ENCODE peak calls at places on chromosomes 13 and 19, in eight cellular contexts. M is body of pancreas, O is osteocyte, C is cardiac fibroblast, T is nephron progenitor cell, G is left ventricle myocardium inferior, E is endodermal cell, A is astrocyte of the spinal cord. B is an unnamed sample.

GRCh38 chr13:110566201-110566600 is 4.7 kb upstream of the RAB20 start:
- DNase-seq in T (no peak), O (no peak), G (no peak), E (peak), A (no peak), M (no peak), C (no peak), B (no peak)

GRCh38 chr19:11382898-11383705 is 1.0 kb downstream of the EPOR start:
- DNase-seq in M (peak), O (peak), T (peak), A (no peak), G (peak), E (peak), C (peak), B (peak)

GRCh38 chr19:10756371-10756770 is 38.5 kb downstream of the DNM2 start:
- DNase-seq in O (no peak), C (no peak), M (no peak), G (no peak), A (no peak), E (no peak), T (no peak), B (no peak)

GRCh38 chr19:1811942-1812425 is at the start of gene ATP8B3:
- DNase-seq in C (no peak), A (no peak), T (no peak), G (no peak), M (no peak), O (no peak), E (no peak), B (peak)

GRCh38 chr13:109782823-109783411 is 3.5 kb downstream of the IRS2 start:
- DNase-seq in A (no peak), C (no peak), T (no peak), G (no peak), M (no peak), O (no peak), E (no peak), B (no peak)

GRCh38 chr19:3606690-3607289 is at the start of gene TBXA2R:
- DNase-seq in E (peak), M (peak), T (peak), O (no peak), C (peak), G (peak), A (peak), B (peak)

GRCh38 chr13:95643471-95643813 is 1.1 kb downstream of the DZIP1 start:
- DNase-seq in C (peak), T (peak), E (peak), A (peak), M (no peak), G (no peak), O (no peak), B (no peak)

GRCh38 chr13:113148407-113148806 is 10.0 kb upstream of the PROZ start:
- DNase-seq in M (no peak), E (no peak), A (no peak), C (no peak), T (no peak), O (peak), G (no peak), B (no peak)

GRCh38 chr19:36160821-36161596 is 8.8 kb upstream of the COX7A1 start:
- DNase-seq in T (no peak), G (no peak), E (peak), O (no peak), A (no peak), C (no peak), M (no peak), B (no peak)

GRCh38 chr13:45690636-45691035 is 11.5 kb upstream of the CBY2 start:
- DNase-seq in M (no peak), C (no peak), A (no peak), T (no peak), E (peak), G (no peak), O (no peak), B (no peak)

GRCh38 chr13:104106705-104107393 is 1040.6 kb upstream of the SLC10A2 start:
- DNase-seq in M (peak), T (no peak), O (no peak), G (no peak), C (peak), E (peak), A (peak), B (peak)

GRCh38 chr13:41454170-41454569 is 3.2 kb upstream of the RGCC start:
- DNase-seq in E (no peak), M (no peak), O (no peak), C (no peak), G (no peak), A (no peak), T (no peak), B (no peak)

GRCh38 chr19:38473201-38473600 is 39.7 kb downstream of the RYR1 start:
- DNase-seq in O (no peak), M (no peak), C (no peak), T (no peak), G (no peak), E (no peak), A (no peak), B (no peak)

GRCh38 chr13:22227895-22228294 is 557.0 kb downstream of the FGF9 start:
- DNase-seq in C (no peak), G (no peak), E (no peak), M (no peak), T (no peak), O (no peak), A (no peak), B (no peak)

GRCh38 chr19:45428385-45429231 is 4.9 kb upstream of the ERCC1 start:
- DNase-seq in T (peak), O (peak), E (peak), G (peak), A (peak), C (peak), M (no peak), B (peak)

GRCh38 chr19:532578-533484 is 1.3 kb downstream of the CDC34 start:
- DNase-seq in A (peak), E (peak), M (peak), O (no peak), C (peak), G (peak), T (peak), B (peak)

GRCh38 chr13:106565127-106565775 is 2.7 kb downstream of the ARGLU1 start:
- DNase-seq in M (no peak), T (no peak), E (no peak), G (no peak), O (no peak), C (no peak), A (no peak), B (no peak)

GRCh38 chr19:33298146-33298911 is 4.0 kb downstream of the CEBPA start:
- DNase-seq in E (peak), O (no peak), A (no peak), G (no peak), M (no peak), C (no peak), T (no peak), B (no peak)

GRCh38 chr13:42524487-42525034 is 49.4 kb upstream of the TNFSF11 start:
- DNase-seq in M (peak), O (no peak), A (no peak), E (no peak), G (no peak), T (no peak), C (peak), B (peak)

GRCh38 chr13:76667551-76667950 is 218.7 kb downstream of the KCTD12 start:
- DNase-seq in A (peak), M (peak), C (peak), E (no peak), T (no peak), O (no peak), G (no peak), B (no peak)
- TF ChIP-seq CTCF in A (peak), M (peak), C (peak), E (peak), T (no peak), O (peak), G (peak), B (no peak)

GRCh38 chr13:79246575-79246949 is 159.5 kb downstream of the RBM26 start:
- DNase-seq in C (no peak), T (no peak), E (no peak), A (no peak), M (no peak), O (no peak), G (no peak), B (no peak)
- TF ChIP-seq CTCF in C (no peak), T (no peak), E (no peak), A (no peak), M (no peak), O (no peak), G (no peak), B (no peak)

DNA sequence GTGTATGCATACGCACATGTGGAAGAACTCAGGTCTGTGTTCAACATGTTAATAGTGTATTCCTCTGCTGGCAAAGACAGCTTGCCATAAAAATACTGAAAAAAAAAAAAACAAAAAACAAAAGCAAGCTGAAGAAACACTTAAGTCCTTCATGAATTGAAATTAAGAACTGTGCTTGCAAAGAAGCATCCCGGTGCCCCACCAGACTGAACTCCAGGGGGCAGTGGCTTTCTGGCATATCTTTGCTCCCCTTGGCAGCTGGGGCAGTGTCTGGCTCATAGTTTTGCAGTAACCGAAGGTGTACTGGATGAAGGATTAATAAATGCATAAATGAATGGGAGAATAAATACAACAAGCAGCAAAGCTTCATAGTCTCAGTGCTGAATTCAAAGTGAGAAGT is 187.6 kb downstream of the LHFPL6 start:
- DNase-seq in A (peak), C (peak), M (peak), G (peak), E (peak), O (no peak), T (no peak), B (peak)
- TF ChIP-seq CTCF in A (peak), C (peak), M (peak), G (peak), E (peak), O (peak), T (peak), B (no peak)

GRCh38 chr13:73338389-73338788 is 279.6 kb downstream of the KLF5 start:
- DNase-seq in T (no peak), G (no peak), E (no peak), M (peak), A (peak), O (no peak), C (peak), B (no peak)

GRCh38 chr13:73339086-73339485 is 280.3 kb downstream of the KLF5 start:
- DNase-seq in O (no peak), T (no peak), E (no peak), G (no peak), A (no peak), C (no peak), M (no peak), B (no peak)

GRCh38 chr13:73337511-73337910 is 278.7 kb downstream of the KLF5 start:
- DNase-seq in O (no peak), T (no peak), E (no peak), C (peak), G (no peak), M (no peak), A (no peak), B (no peak)

GRCh38 chr13:73340069-73340468 is 281.3 kb downstream of the KLF5 start:
- DNase-seq in E (no peak), M (no peak), C (no peak), G (no peak), O (no peak), T (no peak), A (no peak), B (no peak)

GRCh38 chr13:73341748-73342147 is 282.9 kb downstream of the KLF5 start:
- DNase-seq in O (no peak), C (peak), G (no peak), E (peak), M (no peak), A (peak), T (peak), B (no peak)
- TF ChIP-seq CTCF in O (no peak), C (peak), G (no peak), E (peak), M (no peak), A (no peak), T (no peak), B (no peak)

GRCh38 chr13:19606737-19607136 is 26.7 kb upstream of the MPHOSPH8 start:
- DNase-seq in T (no peak), A (no peak), C (no peak), M (no peak), G (no peak), O (no peak), E (no peak), B (no peak)

GRCh38 chr13:19605161-19605955 is 28.1 kb upstream of the MPHOSPH8 start:
- DNase-seq in E (no peak), C (no peak), T (no peak), M (no peak), G (no peak), O (peak), A (no peak), B (no peak)

GRCh38 chr13:19606152-19606551 is 27.3 kb upstream of the MPHOSPH8 start:
- DNase-seq in M (no peak), C (peak), E (no peak), O (peak), T (no peak), A (no peak), G (no peak), B (no peak)

GRCh38 chr13:19601749-19602725 is 31.4 kb upstream of the MPHOSPH8 start:
- DNase-seq in O (peak), C (peak), M (peak), E (peak), T (peak), G (peak), A (peak), B (peak)

GRCh38 chr13:19604306-19604705 is 29.2 kb upstream of the MPHOSPH8 start:
- DNase-seq in C (no peak), A (no peak), T (no peak), G (no peak), E (no peak), O (peak), M (no peak), B (no peak)
- TF ChIP-seq CTCF in C (no peak), A (no peak), T (no peak), G (no peak), E (no peak), O (no peak), M (no peak), B (no peak)

GRCh38 chr13:101755228-101755887 is 302.9 kb downstream of the ITGBL1 start:
- DNase-seq in M (no peak), T (no peak), G (no peak), O (no peak), A (no peak), E (no peak), C (peak), B (no peak)

GRCh38 chr13:101752432-101752831 is 300.0 kb downstream of the ITGBL1 start:
- DNase-seq in C (no peak), A (no peak), T (no peak), G (no peak), M (no peak), O (no peak), E (no peak), B (no peak)

GRCh38 chr13:101763191-101763590 is 310.7 kb downstream of the ITGBL1 start:
- DNase-seq in T (no peak), C (no peak), A (no peak), M (no peak), G (no peak), O (no peak), E (no peak), B (no peak)

DNA sequence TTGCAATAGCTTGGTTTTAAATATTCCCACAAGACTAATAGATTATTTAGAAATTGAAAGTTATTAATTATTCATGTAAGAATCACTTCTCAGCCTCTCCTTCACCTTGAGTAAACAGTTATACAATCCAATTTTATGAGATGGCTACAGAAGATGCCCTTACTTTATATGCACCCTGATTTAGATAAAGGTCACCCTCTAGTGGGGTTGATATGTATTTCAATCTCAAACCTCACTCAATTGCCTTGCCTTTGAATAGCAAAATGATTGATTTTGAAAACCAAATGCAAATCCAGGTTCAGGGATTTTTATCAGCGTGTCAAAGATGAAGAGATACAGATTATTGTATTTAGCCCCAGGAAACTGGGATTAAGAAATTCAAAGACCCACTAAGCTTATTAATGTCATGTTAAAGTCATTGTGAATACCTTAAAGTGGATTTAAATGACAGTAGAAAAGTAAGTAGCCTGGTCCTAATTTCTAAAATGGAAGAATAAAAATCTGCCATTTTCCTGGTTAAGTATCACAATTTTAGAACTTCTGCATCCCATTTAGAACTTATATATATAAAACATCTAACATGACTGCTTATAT is 305.1 kb downstream of the ITGBL1 start:
- DNase-seq in E (no peak), T (no peak), A (peak), C (peak), G (no peak), M (no peak), O (no peak), B (no peak)
- TF ChIP-seq CTCF in E (peak), T (peak), A (peak), C (peak), G (peak), M (peak), O (peak), B (no peak)

GRCh38 chr19:39672473-39672872 is 16.8 kb downstream of the LGALS16 start:
- DNase-seq in O (no peak), C (no peak), A (no peak), T (no peak), E (no peak), G (no peak), M (no peak), B (no peak)

GRCh38 chr19:39676004-39676403 is 20.3 kb downstream of the LGALS16 start:
- DNase-seq in C (peak), A (no peak), G (no peak), T (no peak), E (no peak), M (no peak), O (no peak), B (no peak)

GRCh38 chr19:39670998-39671397 is 15.3 kb downstream of the LGALS16 start:
- DNase-seq in M (no peak), C (no peak), G (no peak), T (no peak), E (no peak), O (no peak), A (no peak), B (no peak)

DNA sequence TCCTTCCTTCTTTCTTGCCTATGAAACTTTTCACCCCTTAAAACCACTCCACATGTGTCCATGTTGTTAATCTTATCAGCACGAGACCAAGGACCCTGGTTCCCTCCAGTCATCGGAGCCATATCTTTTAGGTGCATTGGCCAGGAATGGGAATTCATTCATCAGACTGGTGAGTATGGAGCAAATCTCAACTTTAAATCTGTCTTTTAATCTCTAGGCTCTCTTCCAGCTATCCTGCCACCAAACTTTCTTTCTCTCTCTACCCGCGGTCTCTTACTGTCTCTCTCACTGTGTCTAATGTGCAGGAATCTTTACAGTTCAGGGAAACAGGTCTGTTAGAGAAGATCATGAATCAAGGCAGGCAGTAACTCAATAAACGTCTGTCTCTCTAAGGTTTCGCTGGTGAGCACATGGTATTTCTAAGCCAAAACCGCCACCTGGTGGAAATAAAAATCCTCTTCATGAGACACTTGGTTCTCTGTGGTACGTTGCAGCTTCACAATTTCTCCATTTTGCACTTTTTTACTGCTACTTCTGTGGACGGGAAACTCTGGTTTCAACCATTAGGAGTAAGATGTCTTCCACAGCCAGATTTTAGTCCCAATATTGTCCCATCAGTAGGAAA is 16.1 kb downstream of the LGALS16 start:
- DNase-seq in G (no peak), E (peak), C (peak), A (peak), T (peak), O (no peak), M (peak), B (peak)
- TF ChIP-seq CTCF in G (peak), E (peak), C (peak), A (peak), T (peak), O (peak), M (peak), B (peak)